ENCODE peak calls at places on chromosomes 12 and 14, in six cellular contexts. One of them, this sample, is unnamed.

GRCh38 chr12:32107376-32108267 is 975 bp downstream of the BICD1 start:
- DNase-seq in RWPE1: peak; percentile 63
- DNase-seq in activated CD4-positive, alpha-beta T cell treated with anti-CD3 and anti-CD28 coated beads, Interleukin-2, amount 50 U/mL, for 4 hours: peak; percentile 22
- DNase-seq in stimulated activated CD4-positive, alpha-beta T cell treated with anti-CD3 and anti-CD28 coated beads, Interleukin-1b, Interleukin-23, amount 100 ng/mL, for 24 hours: peak; percentile 11
- DNase-seq in HS-27A: peak; percentile 70
- DNase-seq in A549: peak; percentile 31
- DNase-seq in this sample: peak; percentile 91

GRCh38 chr12:4604684-4605193 is 42.7 kb downstream of the DYRK4 start:
- DNase-seq in RWPE1: peak; percentile 80
- DNase-seq in activated CD4-positive, alpha-beta T cell treated with anti-CD3 and anti-CD28 coated beads, Interleukin-2, amount 50 U/mL, for 4 hours: peak; percentile 77
- DNase-seq in stimulated activated CD4-positive, alpha-beta T cell treated with anti-CD3 and anti-CD28 coated beads, Interleukin-1b, Interleukin-23, amount 100 ng/mL, for 24 hours: peak; percentile 64
- DNase-seq in HS-27A: peak; percentile 85
- DNase-seq in A549: peak; percentile 80
- DNase-seq in this sample: peak; percentile 73

GRCh38 chr14:95664546-95664945 is 21.7 kb upstream of the TCL1B start:
- DNase-seq in RWPE1: no peak
- DNase-seq in activated CD4-positive, alpha-beta T cell treated with anti-CD3 and anti-CD28 coated beads, Interleukin-2, amount 50 U/mL, for 4 hours: no peak
- DNase-seq in stimulated activated CD4-positive, alpha-beta T cell treated with anti-CD3 and anti-CD28 coated beads, Interleukin-1b, Interleukin-23, amount 100 ng/mL, for 24 hours: no peak
- DNase-seq in HS-27A: no peak
- DNase-seq in A549: no peak
- DNase-seq in this sample: no peak

GRCh38 chr12:52032797-52033505 is 18.3 kb upstream of the NR4A1 start:
- DNase-seq in RWPE1: peak; percentile 97
- DNase-seq in activated CD4-positive, alpha-beta T cell treated with anti-CD3 and anti-CD28 coated beads, Interleukin-2, amount 50 U/mL, for 4 hours: peak; percentile 83
- DNase-seq in stimulated activated CD4-positive, alpha-beta T cell treated with anti-CD3 and anti-CD28 coated beads, Interleukin-1b, Interleukin-23, amount 100 ng/mL, for 24 hours: peak; percentile 80
- DNase-seq in HS-27A: peak; percentile 72
- DNase-seq in A549: peak; percentile 97
- DNase-seq in this sample: peak; percentile 91

GRCh38 chr14:53491256-53491905 is 338.3 kb upstream of the DDHD1 start:
- DNase-seq in RWPE1: peak; percentile 26
- DNase-seq in activated CD4-positive, alpha-beta T cell treated with anti-CD3 and anti-CD28 coated beads, Interleukin-2, amount 50 U/mL, for 4 hours: no peak
- DNase-seq in stimulated activated CD4-positive, alpha-beta T cell treated with anti-CD3 and anti-CD28 coated beads, Interleukin-1b, Interleukin-23, amount 100 ng/mL, for 24 hours: no peak
- DNase-seq in HS-27A: no peak
- DNase-seq in A549: no peak
- DNase-seq in this sample: no peak

GRCh38 chr12:70645494-70646317 is 8.5 kb upstream of the PTPRB start:
- DNase-seq in RWPE1: peak; percentile 86
- DNase-seq in activated CD4-positive, alpha-beta T cell treated with anti-CD3 and anti-CD28 coated beads, Interleukin-2, amount 50 U/mL, for 4 hours: no peak
- DNase-seq in stimulated activated CD4-positive, alpha-beta T cell treated with anti-CD3 and anti-CD28 coated beads, Interleukin-1b, Interleukin-23, amount 100 ng/mL, for 24 hours: no peak
- DNase-seq in HS-27A: peak; percentile 90
- DNase-seq in A549: peak; percentile 60
- DNase-seq in this sample: peak; percentile 80

GRCh38 chr12:96578526-96579125 is 89.2 kb downstream of the CFAP54 start:
- DNase-seq in RWPE1: peak; percentile 62
- DNase-seq in activated CD4-positive, alpha-beta T cell treated with anti-CD3 and anti-CD28 coated beads, Interleukin-2, amount 50 U/mL, for 4 hours: no peak
- DNase-seq in stimulated activated CD4-positive, alpha-beta T cell treated with anti-CD3 and anti-CD28 coated beads, Interleukin-1b, Interleukin-23, amount 100 ng/mL, for 24 hours: no peak
- DNase-seq in HS-27A: peak; percentile 31
- DNase-seq in A549: peak; percentile 48
- DNase-seq in this sample: peak; percentile 57

GRCh38 chr12:68199127-68199526 is 26.5 kb downstream of the IL26 start:
- DNase-seq in RWPE1: no peak
- DNase-seq in activated CD4-positive, alpha-beta T cell treated with anti-CD3 and anti-CD28 coated beads, Interleukin-2, amount 50 U/mL, for 4 hours: no peak
- DNase-seq in stimulated activated CD4-positive, alpha-beta T cell treated with anti-CD3 and anti-CD28 coated beads, Interleukin-1b, Interleukin-23, amount 100 ng/mL, for 24 hours: no peak
- DNase-seq in HS-27A: no peak
- DNase-seq in A549: no peak
- DNase-seq in this sample: no peak

GRCh38 chr12:125203145-125203765 is 138.0 kb downstream of the AACS start:
- DNase-seq in RWPE1: peak; percentile 26
- DNase-seq in activated CD4-positive, alpha-beta T cell treated with anti-CD3 and anti-CD28 coated beads, Interleukin-2, amount 50 U/mL, for 4 hours: no peak
- DNase-seq in stimulated activated CD4-positive, alpha-beta T cell treated with anti-CD3 and anti-CD28 coated beads, Interleukin-1b, Interleukin-23, amount 100 ng/mL, for 24 hours: no peak
- DNase-seq in HS-27A: no peak
- DNase-seq in A549: peak; percentile 65
- DNase-seq in this sample: peak; percentile 33

GRCh38 chr12:104669057-104669770 is 212.5 kb downstream of the CHST11 start:
- DNase-seq in RWPE1: peak; percentile 60
- DNase-seq in activated CD4-positive, alpha-beta T cell treated with anti-CD3 and anti-CD28 coated beads, Interleukin-2, amount 50 U/mL, for 4 hours: no peak
- DNase-seq in stimulated activated CD4-positive, alpha-beta T cell treated with anti-CD3 and anti-CD28 coated beads, Interleukin-1b, Interleukin-23, amount 100 ng/mL, for 24 hours: no peak
- DNase-seq in HS-27A: no peak
- DNase-seq in A549: no peak
- DNase-seq in this sample: peak; percentile 78

GRCh38 chr14:95304342-95304741 is 15.4 kb downstream of the CLMN start:
- DNase-seq in RWPE1: no peak
- DNase-seq in activated CD4-positive, alpha-beta T cell treated with anti-CD3 and anti-CD28 coated beads, Interleukin-2, amount 50 U/mL, for 4 hours: no peak
- DNase-seq in stimulated activated CD4-positive, alpha-beta T cell treated with anti-CD3 and anti-CD28 coated beads, Interleukin-1b, Interleukin-23, amount 100 ng/mL, for 24 hours: no peak
- DNase-seq in HS-27A: no peak
- DNase-seq in A549: no peak
- DNase-seq in this sample: no peak

GRCh38 chr14:95237121-95237876 is 80.0 kb upstream of the DICER1 start:
- DNase-seq in RWPE1: no peak
- DNase-seq in activated CD4-positive, alpha-beta T cell treated with anti-CD3 and anti-CD28 coated beads, Interleukin-2, amount 50 U/mL, for 4 hours: no peak
- DNase-seq in stimulated activated CD4-positive, alpha-beta T cell treated with anti-CD3 and anti-CD28 coated beads, Interleukin-1b, Interleukin-23, amount 100 ng/mL, for 24 hours: no peak
- DNase-seq in HS-27A: no peak
- DNase-seq in A549: no peak
- DNase-seq in this sample: no peak

GRCh38 chr12:132070298-132070697 is 73.8 kb downstream of the DDX51 start:
- DNase-seq in RWPE1: no peak
- DNase-seq in activated CD4-positive, alpha-beta T cell treated with anti-CD3 and anti-CD28 coated beads, Interleukin-2, amount 50 U/mL, for 4 hours: no peak
- DNase-seq in stimulated activated CD4-positive, alpha-beta T cell treated with anti-CD3 and anti-CD28 coated beads, Interleukin-1b, Interleukin-23, amount 100 ng/mL, for 24 hours: no peak
- DNase-seq in HS-27A: no peak
- DNase-seq in A549: no peak
- DNase-seq in this sample: no peak

GRCh38 chr14:59677771-59678211 is 101.2 kb upstream of the CCDC175 start:
- DNase-seq in RWPE1: no peak
- DNase-seq in activated CD4-positive, alpha-beta T cell treated with anti-CD3 and anti-CD28 coated beads, Interleukin-2, amount 50 U/mL, for 4 hours: no peak
- DNase-seq in stimulated activated CD4-positive, alpha-beta T cell treated with anti-CD3 and anti-CD28 coated beads, Interleukin-1b, Interleukin-23, amount 100 ng/mL, for 24 hours: no peak
- DNase-seq in HS-27A: peak; percentile 62
- DNase-seq in A549: no peak
- DNase-seq in this sample: no peak

GRCh38 chr12:110270125-110270962 is 10.7 kb upstream of the ATP2A2 start:
- DNase-seq in RWPE1: peak; percentile 47
- DNase-seq in activated CD4-positive, alpha-beta T cell treated with anti-CD3 and anti-CD28 coated beads, Interleukin-2, amount 50 U/mL, for 4 hours: no peak
- DNase-seq in stimulated activated CD4-positive, alpha-beta T cell treated with anti-CD3 and anti-CD28 coated beads, Interleukin-1b, Interleukin-23, amount 100 ng/mL, for 24 hours: no peak
- DNase-seq in HS-27A: no peak
- DNase-seq in A549: peak; percentile 65
- DNase-seq in this sample: peak; percentile 92

GRCh38 chr14:74360163-74360562 is 11.9 kb downstream of the VRTN start:
- DNase-seq in RWPE1: no peak
- DNase-seq in activated CD4-positive, alpha-beta T cell treated with anti-CD3 and anti-CD28 coated beads, Interleukin-2, amount 50 U/mL, for 4 hours: no peak
- DNase-seq in stimulated activated CD4-positive, alpha-beta T cell treated with anti-CD3 and anti-CD28 coated beads, Interleukin-1b, Interleukin-23, amount 100 ng/mL, for 24 hours: no peak
- DNase-seq in HS-27A: no peak
- DNase-seq in A549: no peak
- DNase-seq in this sample: no peak

GRCh38 chr14:58540693-58541092 is 97.1 kb upstream of the DACT1 start:
- DNase-seq in RWPE1: no peak
- DNase-seq in activated CD4-positive, alpha-beta T cell treated with anti-CD3 and anti-CD28 coated beads, Interleukin-2, amount 50 U/mL, for 4 hours: no peak
- DNase-seq in stimulated activated CD4-positive, alpha-beta T cell treated with anti-CD3 and anti-CD28 coated beads, Interleukin-1b, Interleukin-23, amount 100 ng/mL, for 24 hours: no peak
- DNase-seq in HS-27A: no peak
- DNase-seq in A549: no peak
- DNase-seq in this sample: no peak

GRCh38 chr14:20387577-20387976 is 25.7 kb downstream of the TEP1 start:
- DNase-seq in RWPE1: no peak
- DNase-seq in activated CD4-positive, alpha-beta T cell treated with anti-CD3 and anti-CD28 coated beads, Interleukin-2, amount 50 U/mL, for 4 hours: no peak
- DNase-seq in stimulated activated CD4-positive, alpha-beta T cell treated with anti-CD3 and anti-CD28 coated beads, Interleukin-1b, Interleukin-23, amount 100 ng/mL, for 24 hours: no peak
- DNase-seq in HS-27A: no peak
- DNase-seq in A549: no peak
- DNase-seq in this sample: no peak

GRCh38 chr14:96261053-96261452 is 5.0 kb downstream of the BDKRB1 start:
- DNase-seq in RWPE1: no peak
- DNase-seq in activated CD4-positive, alpha-beta T cell treated with anti-CD3 and anti-CD28 coated beads, Interleukin-2, amount 50 U/mL, for 4 hours: no peak
- DNase-seq in stimulated activated CD4-positive, alpha-beta T cell treated with anti-CD3 and anti-CD28 coated beads, Interleukin-1b, Interleukin-23, amount 100 ng/mL, for 24 hours: no peak
- DNase-seq in HS-27A: no peak
- DNase-seq in A549: no peak
- DNase-seq in this sample: no peak

GRCh38 chr14:97077253-97077653 is 280.1 kb downstream of the VRK1 start:
- DNase-seq in RWPE1: peak; percentile 77
- DNase-seq in activated CD4-positive, alpha-beta T cell treated with anti-CD3 and anti-CD28 coated beads, Interleukin-2, amount 50 U/mL, for 4 hours: no peak
- DNase-seq in stimulated activated CD4-positive, alpha-beta T cell treated with anti-CD3 and anti-CD28 coated beads, Interleukin-1b, Interleukin-23, amount 100 ng/mL, for 24 hours: no peak
- DNase-seq in HS-27A: no peak
- DNase-seq in A549: no peak
- DNase-seq in this sample: peak; percentile 13

GRCh38 chr14:101525646-101526527 is 35.4 kb upstream of the DIO3 start:
- DNase-seq in RWPE1: no peak
- DNase-seq in activated CD4-positive, alpha-beta T cell treated with anti-CD3 and anti-CD28 coated beads, Interleukin-2, amount 50 U/mL, for 4 hours: no peak
- DNase-seq in stimulated activated CD4-positive, alpha-beta T cell treated with anti-CD3 and anti-CD28 coated beads, Interleukin-1b, Interleukin-23, amount 100 ng/mL, for 24 hours: no peak
- DNase-seq in HS-27A: no peak
- DNase-seq in A549: no peak
- DNase-seq in this sample: no peak

This sample was measured in COLO829.